ENCODE peak calls at places on chromosomes 12 and 14, in seven cellular contexts. F is RKO, G is psoas muscle, Y is OCI-LY7, C is HS-5, Z is fibroblast of lung, Q is HuH-7.5. B is an unnamed sample.

GRCh38 chr14:78586681-78587080 is 416.5 kb downstream of the NRXN3 start:
- DNase-seq in C (no peak), Z (no peak), Q (no peak), Y (no peak), G (no peak), F (no peak), B (no peak)

GRCh38 chr12:90090929-90091651 is 382.5 kb upstream of the ATP2B1 start:
- DNase-seq in C (peak), Q (no peak), G (peak), Z (peak), F (peak), Y (no peak), B (peak)

GRCh38 chr12:49636979-49637378 is 13.6 kb downstream of the PRPF40B start:
- DNase-seq in G (no peak), Q (peak), F (peak), Z (peak), Y (peak), C (no peak), B (no peak)

GRCh38 chr14:61564623-61565091 is 130.7 kb upstream of the HIF1A start:
- DNase-seq in Y (no peak), C (peak), Q (no peak), Z (peak), F (no peak), G (no peak), B (peak)

GRCh38 chr12:96073346-96074336 is 38.3 kb upstream of the LTA4H start:
- DNase-seq in Q (no peak), G (no peak), Z (no peak), C (no peak), Y (no peak), F (no peak), B (no peak)

GRCh38 chr14:44316647-44317432 is 190.2 kb downstream of the FSCB start:
- DNase-seq in Y (no peak), Q (no peak), F (peak), G (no peak), Z (peak), C (peak), B (peak)

GRCh38 chr12:50174971-50175715 is 8.0 kb upstream of the CERS5 start:
- DNase-seq in F (peak), Y (peak), Q (peak), C (peak), G (no peak), Z (peak), B (no peak)

GRCh38 chr12:46556820-46557524 is 184.4 kb upstream of the SLC38A2 start:
- DNase-seq in G (no peak), F (peak), C (no peak), Z (peak), Q (no peak), Y (no peak), B (peak)

GRCh38 chr12:5889381-5890047 is 55.5 kb downstream of the ANO2 start:
- DNase-seq in G (no peak), F (peak), Q (peak), Y (peak), C (no peak), Z (no peak), B (no peak)

GRCh38 chr14:56331815-56332214 is 213.6 kb downstream of the PELI2 start:
- DNase-seq in Y (no peak), F (no peak), Z (peak), Q (no peak), G (no peak), C (no peak), B (no peak)

GRCh38 chr12:8030189-8030588 is 2.3 kb upstream of the FOXJ2 start:
- DNase-seq in F (no peak), Z (no peak), Y (no peak), G (no peak), Q (no peak), C (no peak), B (no peak)

GRCh38 chr14:99034711-99035171 is 237.3 kb downstream of the BCL11B start:
- DNase-seq in Q (no peak), C (no peak), G (no peak), F (no peak), Z (no peak), Y (no peak), B (no peak)

GRCh38 chr14:45716506-45716905 is 463.5 kb upstream of the MIS18BP1 start:
- DNase-seq in Z (no peak), Y (peak), C (no peak), G (no peak), Q (peak), F (peak), B (no peak)

GRCh38 chr12:11136075-11136474 is 1.6 kb upstream of the TAS2R30 start:
- DNase-seq in Q (no peak), Z (no peak), Y (no peak), F (no peak), C (no peak), G (no peak), B (no peak)

GRCh38 chr14:21734457-21735074 is 60.9 kb upstream of the OR4E1 start:
- DNase-seq in Z (peak), G (no peak), Y (peak), F (peak), C (peak), Q (no peak), B (no peak)

GRCh38 chr12:108683906-108684556 is 47.3 kb downstream of the CORO1C start:
- DNase-seq in G (no peak), Z (no peak), C (no peak), Y (no peak), Q (no peak), F (no peak), B (no peak)

GRCh38 chr14:57493467-57494181 is at the start of gene CCDC198:
- DNase-seq in Q (no peak), Y (no peak), C (no peak), G (no peak), F (no peak), Z (peak), B (no peak)

GRCh38 chr14:100867631-100868315 is 35.7 kb downstream of the RTL1 start:
- DNase-seq in Y (no peak), G (no peak), C (no peak), F (no peak), Z (no peak), Q (no peak), B (no peak)

GRCh38 chr12:52226446-52226845 is 6.6 kb upstream of the KRT7 start:
- DNase-seq in Q (no peak), G (no peak), Y (no peak), F (no peak), Z (no peak), C (no peak), B (no peak)

GRCh38 chr14:68295316-68295816 is 475.8 kb downstream of the RAD51B start:
- DNase-seq in F (no peak), C (no peak), G (no peak), Q (peak), Y (no peak), Z (no peak), B (no peak)

GRCh38 chr14:63045612-63046320 is 508 bp upstream of the KCNH5 start:
- DNase-seq in F (no peak), Q (peak), Z (peak), Y (no peak), G (peak), C (no peak), B (no peak)

GRCh38 chr12:51482808-51483532 is 58.3 kb downstream of the SLC4A8 start:
- DNase-seq in F (no peak), Q (no peak), G (no peak), Z (peak), Y (peak), C (no peak), B (no peak)

GRCh38 chr12:124130717-124131670 is 158.0 kb downstream of the ZNF664 start:
- DNase-seq in Y (no peak), C (no peak), Q (peak), F (no peak), G (no peak), Z (no peak), B (no peak)

GRCh38 chr14:52073251-52073650 is 4.4 kb upstream of the NID2 start:
- DNase-seq in C (no peak), Y (no peak), Z (no peak), Q (no peak), G (no peak), F (no peak), B (no peak)

GRCh38 chr14:47976139-47976538 is 300.7 kb upstream of the MDGA2 start:
- DNase-seq in F (no peak), G (no peak), C (no peak), Y (no peak), Z (no peak), Q (no peak), B (no peak)

GRCh38 chr12:104167519-104168458 is 29.8 kb upstream of the NFYB start:
- DNase-seq in Y (no peak), G (no peak), Q (no peak), F (no peak), Z (no peak), C (no peak), B (no peak)

GRCh38 chr12:93502802-93503623 is 35.7 kb downstream of the MRPL42 start:
- DNase-seq in F (peak), C (no peak), G (no peak), Q (no peak), Y (peak), Z (peak), B (no peak)

GRCh38 chr12:131075194-131075593 is 121.5 kb downstream of the ADGRD1 start:
- DNase-seq in F (no peak), Z (no peak), Q (no peak), G (no peak), C (no peak), Y (no peak), B (no peak)

GRCh38 chr14:96256420-96256819 is 410 bp downstream of the BDKRB1 start:
- DNase-seq in Z (no peak), Y (no peak), G (no peak), F (no peak), Q (no peak), C (no peak), B (no peak)

GRCh38 chr12:24177889-24178288 is 228.4 kb upstream of the SOX5 start:
- DNase-seq in G (no peak), Q (no peak), Y (no peak), C (no peak), Z (no peak), F (no peak), B (no peak)

GRCh38 chr12:28035483-28035882 is 63.0 kb upstream of the PTHLH start:
- DNase-seq in Y (no peak), G (no peak), C (peak), Q (no peak), Z (peak), F (peak), B (no peak)

GRCh38 chr14:94897092-94897491 is 127.2 kb upstream of the GSC start:
- DNase-seq in C (peak), Q (no peak), Z (peak), F (peak), G (peak), Y (no peak), B (no peak)

GRCh38 chr14:87745507-87746118 is 247.4 kb downstream of the GALC start:
- DNase-seq in F (peak), G (no peak), Y (peak), Z (peak), Q (peak), C (no peak), B (no peak)

GRCh38 chr12:114774181-114774580 is 90.2 kb upstream of the TBX3 start:
- DNase-seq in C (no peak), F (no peak), Y (no peak), G (no peak), Z (peak), Q (no peak), B (no peak)

GRCh38 chr14:32078030-32078793 is 1.1 kb downstream of the ARHGAP5 start:
- DNase-seq in C (no peak), G (peak), Z (peak), F (peak), Q (peak), Y (peak), B (no peak)

GRCh38 chr12:131783915-131784541 is 44.2 kb upstream of the MMP17 start:
- DNase-seq in Q (no peak), G (no peak), F (peak), Y (no peak), Z (peak), C (peak), B (peak)

GRCh38 chr12:93130371-93131049 is 201.4 kb upstream of the EEA1 start:
- DNase-seq in Z (no peak), F (no peak), Q (no peak), Y (no peak), G (no peak), C (no peak), B (no peak)

GRCh38 chr12:2691001-2691339 is 103.8 kb upstream of the FKBP4 start:
- DNase-seq in G (no peak), Q (no peak), Y (no peak), F (no peak), C (no peak), Z (peak), B (no peak)

GRCh38 chr12:19912996-19913395 is 455.3 kb upstream of the PDE3A start:
- DNase-seq in C (no peak), Z (no peak), Q (peak), G (no peak), F (no peak), Y (no peak), B (no peak)